ENCODE peak calls at places on chromosomes 6 and 20, in eight cellular contexts. W is ovary, Y is Peyer's patch, C is colonic mucosa, B is astrocyte, M is lower leg skin, O is PC-9, F is brain microvascular endothelial cell. P is an unnamed sample.

GRCh38 chr6:156061958-156062661 is 606.5 kb upstream of the NOX3 start:
- DNase-seq in M (no peak), C (no peak), F (no peak), Y (no peak), W (peak), O (no peak), B (no peak), P (no peak)

GRCh38 chr6:10882654-10883053 is 813 bp upstream of the GCM2 start:
- DNase-seq in O (no peak), C (no peak), M (no peak), F (no peak), Y (no peak), W (no peak), B (no peak), P (no peak)

GRCh38 chr6:132830236-132830799 is 15.9 kb downstream of the RPS12 start:
- DNase-seq in O (no peak), F (no peak), Y (no peak), B (peak), W (no peak), C (no peak), M (no peak), P (peak)

GRCh38 chr6:127182501-127182900 is 64.0 kb downstream of the RSPO3 start:
- DNase-seq in O (no peak), C (no peak), B (peak), W (no peak), Y (no peak), M (no peak), F (no peak), P (no peak)

GRCh38 chr20:34998331-34998950 is 42.8 kb downstream of the MYH7B start:
- DNase-seq in Y (no peak), O (no peak), M (no peak), F (no peak), C (no peak), W (no peak), B (no peak), P (no peak)

GRCh38 chr6:87465041-87465440 is 7.7 kb upstream of the SLC35A1 start:
- DNase-seq in Y (peak), M (no peak), W (no peak), C (peak), O (no peak), B (no peak), F (no peak), P (no peak)

GRCh38 chr6:108622601-108623335 is 62.1 kb downstream of the FOXO3 start:
- DNase-seq in F (peak), C (no peak), B (peak), W (no peak), M (peak), O (no peak), Y (peak), P (peak)

GRCh38 chr6:163260111-163260895 is 154.2 kb upstream of the QKI start:
- DNase-seq in M (no peak), W (peak), O (no peak), C (no peak), B (peak), F (peak), Y (no peak), P (no peak)

GRCh38 chr6:131954775-131955107 is 3.6 kb upstream of the CCN2 start:
- DNase-seq in M (no peak), Y (peak), F (peak), B (peak), C (peak), W (peak), O (peak), P (peak)

GRCh38 chr6:24257282-24257681 is 100.6 kb downstream of the DCDC2 start:
- DNase-seq in C (no peak), W (no peak), M (no peak), B (no peak), O (peak), Y (no peak), F (no peak), P (no peak)

GRCh38 chr6:161435426-161436065 is 161.7 kb upstream of the AGPAT4 start:
- DNase-seq in Y (no peak), C (no peak), O (no peak), W (no peak), B (peak), M (no peak), F (peak), P (no peak)

GRCh38 chr6:107648983-107649382 is 159.1 kb downstream of the SOBP start:
- DNase-seq in M (no peak), F (no peak), Y (no peak), B (no peak), W (no peak), O (no peak), C (no peak), P (no peak)

GRCh38 chr20:52812231-52812847 is 159.8 kb upstream of the TSHZ2 start:
- DNase-seq in O (no peak), C (no peak), W (no peak), F (no peak), M (no peak), Y (no peak), B (no peak), P (no peak)
- TF ChIP-seq CTCF in O (no peak), C (no peak), W (no peak), F (no peak), M (no peak), Y (no peak), B (no peak), P (no peak)

DNA sequence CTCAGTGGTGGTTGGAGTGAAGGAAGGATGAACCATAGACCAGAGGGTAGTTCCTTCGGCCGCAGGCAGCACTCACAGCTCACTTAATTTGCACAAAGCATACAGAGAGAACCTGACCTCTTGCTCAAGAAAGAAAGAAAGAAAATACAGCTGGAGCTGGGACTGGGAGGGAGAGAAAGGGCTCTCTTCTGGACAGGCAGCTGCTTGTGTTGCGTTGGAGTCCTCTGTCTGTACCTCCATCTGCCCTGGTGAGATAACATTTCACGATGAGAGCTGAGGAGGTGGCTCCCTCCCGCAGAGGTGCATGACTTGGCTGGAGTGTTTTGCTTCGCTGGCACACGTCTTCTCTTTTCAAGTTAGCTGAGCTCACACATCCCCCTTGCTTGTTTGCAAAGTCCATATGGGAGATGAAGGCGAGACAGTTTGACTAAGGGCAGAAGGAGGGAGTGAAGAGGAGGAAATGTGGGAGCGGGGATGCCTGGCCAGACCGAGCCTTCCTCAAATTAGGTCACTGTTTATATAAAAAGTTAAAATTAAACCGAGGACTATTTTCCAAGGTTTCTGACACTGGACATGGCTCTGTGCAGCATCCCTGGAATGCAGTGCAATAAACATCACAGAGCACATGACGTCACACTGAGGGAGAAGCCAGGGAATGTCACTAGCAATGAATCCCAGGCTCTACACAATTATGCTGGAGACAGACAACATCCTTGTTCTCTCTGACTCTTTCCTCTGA is 359.4 kb downstream of the CD83 start:
- DNase-seq in F (peak), C (peak), B (peak), O (no peak), Y (peak), M (no peak), W (peak), P (no peak)
- H3K4me3 ChIP-seq in F (peak), C (no peak), B (peak), O (no peak), Y (no peak), M (no peak), W (no peak), P (no peak)

DNA sequence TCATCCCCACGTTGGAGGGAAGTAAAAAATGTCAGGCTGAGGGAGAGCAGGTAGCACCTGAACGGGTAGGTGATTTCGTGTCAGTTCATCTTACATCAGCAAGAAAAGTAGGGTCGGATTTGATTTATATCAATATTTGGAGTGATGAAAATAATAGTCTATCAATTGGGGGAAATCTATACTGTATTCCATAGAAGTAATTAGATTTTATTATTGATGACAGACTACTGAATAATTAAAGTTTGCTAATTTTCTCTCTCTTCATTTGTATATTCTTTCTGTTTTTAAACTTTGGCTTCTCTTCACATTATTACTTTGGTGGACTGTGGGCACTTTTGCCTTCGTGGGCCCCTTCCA is 78.4 kb downstream of the OLIG3 start:
- DNase-seq in Y (no peak), C (no peak), B (no peak), O (no peak), W (no peak), M (no peak), F (no peak), P (no peak)
- TF ChIP-seq CTCF in Y (no peak), C (no peak), B (no peak), O (no peak), W (no peak), M (no peak), F (no peak), P (no peak)

GRCh38 chr6:45714795-45715507 is 300.7 kb downstream of the CLIC5 start:
- DNase-seq in W (peak), B (peak), F (peak), C (peak), O (peak), Y (peak), M (no peak), P (peak)
- H3K4me3 ChIP-seq in W (no peak), B (no peak), F (no peak), C (no peak), O (no peak), Y (no peak), M (no peak), P (no peak)

DNA sequence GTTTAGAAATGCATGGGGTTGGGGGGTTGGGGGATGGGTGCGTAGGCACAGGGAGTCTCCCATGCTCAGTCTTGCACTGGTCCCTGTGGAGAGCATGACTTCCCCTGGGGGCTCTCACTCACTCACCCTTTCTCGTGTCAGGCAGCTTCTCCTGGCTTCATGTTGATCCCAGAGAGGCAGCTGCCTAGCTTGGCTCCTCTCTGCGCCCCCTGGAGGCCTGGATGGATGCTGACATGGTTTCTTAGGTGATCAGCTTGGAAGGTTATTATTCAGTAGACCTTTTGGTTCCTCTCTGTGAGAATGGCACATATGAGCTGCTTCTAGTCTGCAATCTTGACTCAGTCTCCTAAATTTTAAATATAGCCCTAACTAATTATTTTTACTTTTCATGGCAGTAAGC is 109.3 kb upstream of the FAM83B start:
- DNase-seq in Y (peak), M (no peak), W (no peak), F (no peak), C (no peak), B (no peak), O (no peak), P (no peak)
- TF ChIP-seq CTCF in Y (no peak), M (no peak), W (no peak), F (peak), C (no peak), B (no peak), O (peak), P (peak)

GRCh38 chr6:44957151-44957550 is 371.0 kb upstream of the RUNX2 start:
- DNase-seq in Y (no peak), O (no peak), B (no peak), W (no peak), F (no peak), C (no peak), M (no peak), P (no peak)
- H3K4me3 ChIP-seq in Y (no peak), O (no peak), B (no peak), W (no peak), F (no peak), C (no peak), M (no peak), P (no peak)